ENCODE peak calls at places on chromosomes 1 and 21, in seven cellular contexts. E is epithelial cell of esophagus, W is H9, V is upper lobe of left lung, Y is AG09319, M is testis, X is bronchial epithelial cell. S is an unnamed sample.

GRCh38 chr1:8653878-8654277 is 163.6 kb downstream of the RERE start:
- DNase-seq in E (no peak), W (no peak), V (no peak), Y (no peak), M (no peak), X (no peak), S (no peak)

GRCh38 chr21:45030637-45031218 is 43.7 kb upstream of the ADARB1 start:
- DNase-seq in E (no peak), W (peak), V (no peak), Y (no peak), M (no peak), X (no peak), S (no peak)

GRCh38 chr1:202692959-202693555 is 17.2 kb downstream of the SYT2 start:
- DNase-seq in E (peak), W (peak), V (peak), Y (peak), M (peak), X (peak), S (no peak)

GRCh38 chr21:29018540-29018939 is 609 bp downstream of the RWDD2B start:
- DNase-seq in E (peak), W (no peak), V (no peak), Y (no peak), M (no peak), X (no peak), S (no peak)

GRCh38 chr1:10064416-10065343 is 31.9 kb downstream of the UBE4B start:
- DNase-seq in E (peak), W (no peak), V (no peak), Y (no peak), M (no peak), X (peak), S (no peak)

GRCh38 chr1:10228528-10228927 is 18.2 kb downstream of the KIF1B start:
- DNase-seq in E (no peak), W (no peak), V (no peak), Y (no peak), M (no peak), X (no peak), S (no peak)

GRCh38 chr1:47930215-47930885 is 66.8 kb downstream of the TRABD2B start:
- DNase-seq in E (no peak), W (no peak), V (no peak), Y (no peak), M (no peak), X (no peak), S (no peak)

GRCh38 chr1:116510361-116510760 is 60.5 kb downstream of the CD58 start:
- DNase-seq in E (no peak), W (no peak), V (no peak), Y (no peak), M (no peak), X (no peak), S (no peak)

GRCh38 chr1:182281541-182281940 is 110.0 kb downstream of the GLUL start:
- DNase-seq in E (no peak), W (no peak), V (no peak), Y (no peak), M (no peak), X (no peak), S (no peak)

GRCh38 chr21:43740497-43741156 is 21.7 kb downstream of the PDXK start:
- DNase-seq in E (peak), W (peak), V (peak), Y (no peak), M (peak), X (peak), S (no peak)

GRCh38 chr21:41601573-41602371 is 93.8 kb upstream of the TMPRSS2 start:
- DNase-seq in E (peak), W (no peak), V (peak), Y (peak), M (no peak), X (no peak), S (peak)

GRCh38 chr21:30718239-30718909 is at the start of gene KRTAP21-3:
- DNase-seq in E (peak), W (no peak), V (no peak), Y (no peak), M (no peak), X (peak), S (no peak)

GRCh38 chr21:28884481-28884880 is 108.2 kb downstream of the LTN1 start:
- DNase-seq in E (peak), W (no peak), V (no peak), Y (no peak), M (no peak), X (no peak), S (no peak)

GRCh38 chr21:45613881-45614280 is 29.6 kb upstream of the PCBP3 start:
- DNase-seq in E (no peak), W (peak), V (no peak), Y (no peak), M (no peak), X (no peak), S (no peak)

GRCh38 chr1:43914576-43915525 is 18.8 kb upstream of the ARTN start:
- DNase-seq in E (peak), W (no peak), V (no peak), Y (no peak), M (no peak), X (peak), S (no peak)

GRCh38 chr1:40312238-40313205 is 4.6 kb downstream of the COL9A2 start:
- DNase-seq in E (peak), W (no peak), V (peak), Y (no peak), M (no peak), X (peak), S (peak)

GRCh38 chr1:155062702-155063411 is 683 bp upstream of the EFNA4 start:
- DNase-seq in E (peak), W (peak), V (peak), Y (no peak), M (peak), X (peak), S (peak)

GRCh38 chr1:21366288-21366687 is 73.6 kb upstream of the NBPF3 start:
- DNase-seq in E (peak), W (no peak), V (no peak), Y (no peak), M (no peak), X (peak), S (no peak)

GRCh38 chr21:45329261-45330074 is 41.8 kb upstream of the POFUT2 start:
- DNase-seq in E (no peak), W (no peak), V (no peak), Y (no peak), M (no peak), X (no peak), S (no peak)

GRCh38 chr1:235822685-235823084 is 44.0 kb downstream of the LYST start:
- DNase-seq in E (no peak), W (no peak), V (no peak), Y (peak), M (no peak), X (no peak), S (no peak)

GRCh38 chr21:44793269-44794030 is 8.2 kb downstream of the UBE2G2 start:
- DNase-seq in E (peak), W (peak), V (peak), Y (no peak), M (peak), X (peak), S (no peak)

GRCh38 chr1:18481190-18481920 is 625 bp downstream of the KLHDC7A start:
- DNase-seq in E (no peak), W (peak), V (no peak), Y (no peak), M (no peak), X (no peak), S (no peak)

GRCh38 chr1:109248797-109249629 is at the start of gene CELSR2:
- DNase-seq in E (peak), W (peak), V (peak), Y (no peak), M (peak), X (no peak), S (peak)

GRCh38 chr1:155013632-155014031 is 11.0 kb downstream of the ZBTB7B start:
- DNase-seq in E (no peak), W (no peak), V (no peak), Y (no peak), M (no peak), X (no peak), S (no peak)

GRCh38 chr1:197017558-197018146 is 40.3 kb downstream of the CFHR5 start:
- DNase-seq in E (no peak), W (no peak), V (no peak), Y (no peak), M (no peak), X (no peak), S (no peak)

GRCh38 chr1:11617314-11617713 is 36.9 kb downstream of the FBXO2 start:
- DNase-seq in E (peak), W (no peak), V (no peak), Y (no peak), M (no peak), X (no peak), S (no peak)

GRCh38 chr1:74480068-74480467 is 32.3 kb downstream of the LRRC53 start:
- DNase-seq in E (no peak), W (no peak), V (no peak), Y (no peak), M (no peak), X (no peak), S (no peak)

GRCh38 chr1:41880951-41881885 is 37.5 kb downstream of the HIVEP3 start:
- DNase-seq in E (no peak), W (no peak), V (no peak), Y (no peak), M (no peak), X (no peak), S (no peak)

GRCh38 chr1:41878911-41879310 is 39.8 kb downstream of the HIVEP3 start:
- DNase-seq in E (no peak), W (no peak), V (no peak), Y (no peak), M (no peak), X (no peak), S (no peak)

GRCh38 chr1:41880261-41880660 is 38.5 kb downstream of the HIVEP3 start:
- DNase-seq in E (no peak), W (no peak), V (no peak), Y (no peak), M (no peak), X (no peak), S (no peak)

GRCh38 chr1:41876533-41877445 is 41.9 kb downstream of the HIVEP3 start:
- DNase-seq in E (no peak), W (no peak), V (no peak), Y (no peak), M (peak), X (no peak), S (no peak)

DNA sequence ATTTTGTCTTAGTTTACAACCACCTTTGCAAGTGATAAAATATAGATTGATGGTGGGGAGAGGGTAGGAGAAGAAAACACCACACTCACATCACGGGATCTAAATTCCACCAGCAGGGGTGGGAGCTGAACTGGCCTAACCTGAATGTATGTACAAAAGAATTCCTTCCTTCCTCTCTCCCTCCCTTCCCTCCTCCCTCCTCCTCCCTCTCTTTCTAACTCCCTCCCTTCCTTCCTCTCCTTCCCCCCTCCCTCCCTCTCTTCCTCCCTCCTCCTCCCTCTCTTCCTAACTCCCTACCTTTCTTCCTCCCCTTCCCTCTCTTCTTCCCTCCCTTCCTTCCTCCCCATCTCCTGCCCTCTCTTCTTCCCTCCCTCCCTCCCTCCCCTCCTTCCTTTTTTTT is 40.2 kb downstream of the HIVEP3 start:
- DNase-seq in E (no peak), W (no peak), V (no peak), Y (no peak), M (no peak), X (no peak), S (no peak)
- TF ChIP-seq CTCF in E (no peak), W (peak), V (no peak), Y (no peak), M (no peak), X (no peak), S (no peak)

DNA sequence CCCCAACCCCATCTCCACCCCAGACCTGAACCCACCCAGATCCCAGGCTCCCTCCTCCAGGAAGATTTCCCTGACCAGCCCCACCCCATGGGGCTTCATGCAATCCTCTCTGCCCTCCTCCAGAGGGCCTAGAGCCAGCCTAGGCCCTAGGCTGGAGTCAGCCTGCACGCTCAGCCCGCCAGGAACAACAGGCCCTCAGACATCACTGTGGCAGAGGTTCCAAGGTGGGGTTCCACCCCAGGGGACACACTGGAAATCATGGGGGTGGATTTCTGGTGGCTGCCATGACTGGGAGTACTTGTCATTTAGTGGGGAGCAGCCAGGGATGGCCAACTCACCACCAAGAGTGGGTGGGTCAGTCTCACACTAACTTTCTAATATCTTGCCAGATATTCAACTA is 122.0 kb downstream of the GLIS1 start:
- DNase-seq in E (no peak), W (peak), V (peak), Y (no peak), M (peak), X (no peak), S (no peak)
- TF ChIP-seq CTCF in E (peak), W (peak), V (no peak), Y (no peak), M (no peak), X (no peak), S (no peak)

GRCh38 chr1:101136739-101137138 is 100.1 kb upstream of the S1PR1 start:
- DNase-seq in E (no peak), W (no peak), V (no peak), Y (no peak), M (no peak), X (no peak), S (no peak)
- TF ChIP-seq CTCF in E (no peak), W (peak), V (no peak), Y (no peak), M (no peak), X (peak), S (no peak)

GRCh38 chr1:204134103-204134502 is 17.7 kb downstream of the ETNK2 start:
- DNase-seq in E (no peak), W (no peak), V (no peak), Y (no peak), M (no peak), X (no peak), S (no peak)
- TF ChIP-seq CTCF in E (no peak), W (no peak), V (no peak), Y (no peak), M (no peak), X (no peak), S (no peak)

GRCh38 chr1:15282038-15282437 is 35.0 kb downstream of the FHAD1 start:
- DNase-seq in E (no peak), W (no peak), V (no peak), Y (no peak), M (no peak), X (no peak), S (no peak)

GRCh38 chr1:15280416-15280815 is 33.4 kb downstream of the FHAD1 start:
- DNase-seq in E (no peak), W (no peak), V (no peak), Y (no peak), M (no peak), X (no peak), S (no peak)

GRCh38 chr1:15286452-15286851 is 39.4 kb downstream of the FHAD1 start:
- DNase-seq in E (no peak), W (no peak), V (no peak), Y (no peak), M (no peak), X (no peak), S (no peak)

GRCh38 chr1:15282810-15283474 is 35.9 kb downstream of the FHAD1 start:
- DNase-seq in E (peak), W (no peak), V (no peak), Y (no peak), M (no peak), X (peak), S (no peak)

DNA sequence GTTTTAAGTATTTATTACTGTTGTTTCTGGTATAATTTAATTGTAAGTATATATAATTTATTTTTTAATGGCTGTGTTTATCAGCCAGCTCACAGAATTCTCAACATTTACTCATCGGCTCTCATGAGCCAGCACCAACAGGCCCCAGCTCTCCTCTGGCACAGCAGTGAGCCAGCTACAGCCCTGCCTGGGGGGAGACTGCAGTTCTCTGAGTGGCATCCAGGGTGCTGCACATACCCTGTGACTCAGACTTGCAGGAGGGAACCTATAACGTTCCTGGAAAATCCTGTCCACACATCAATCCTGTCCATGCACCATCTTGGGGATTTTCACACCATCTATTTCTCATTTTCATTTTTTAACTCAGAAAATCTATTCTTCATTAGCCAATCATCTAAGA is 36.5 kb downstream of the FHAD1 start:
- DNase-seq in E (peak), W (no peak), V (no peak), Y (no peak), M (no peak), X (peak), S (no peak)
- TF ChIP-seq CTCF in E (peak), W (peak), V (no peak), Y (no peak), M (no peak), X (peak), S (no peak)

DNA sequence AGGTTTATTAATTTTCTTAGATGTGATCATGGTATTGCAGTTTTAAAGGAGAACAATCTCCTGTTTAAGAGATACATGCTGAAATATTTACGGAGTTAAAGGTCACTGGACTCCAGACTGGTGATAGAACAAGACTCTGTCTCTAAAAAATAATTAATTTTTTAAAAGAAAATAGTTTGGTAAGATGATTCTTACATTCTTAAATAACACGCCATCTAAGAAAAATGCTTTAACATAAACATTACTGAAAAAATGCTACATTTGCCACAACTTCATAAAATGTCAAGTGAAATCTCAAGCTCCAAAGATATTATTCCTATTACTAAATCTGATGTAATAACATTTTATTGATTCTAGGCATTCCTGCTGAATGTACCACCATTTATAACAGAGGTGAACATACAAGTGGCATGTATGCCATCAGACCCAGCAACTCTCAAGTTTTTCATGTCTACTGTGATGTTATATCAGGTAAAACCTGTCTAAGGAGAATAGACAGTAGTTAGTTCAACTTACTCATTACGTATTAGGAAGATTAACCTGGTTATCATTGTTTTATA is 4.2 kb downstream of the ANGPTL3 start:
- DNase-seq in E (no peak), W (no peak), V (no peak), Y (no peak), M (no peak), X (no peak), S (no peak)
- TF ChIP-seq CTCF in E (no peak), W (no peak), V (no peak), Y (no peak), M (no peak), X (no peak), S (no peak)

GRCh38 chr1:230909974-230910754 is 41.8 kb upstream of the C1orf198 start:
- DNase-seq in E (peak), W (no peak), V (no peak), Y (no peak), M (peak), X (no peak), S (no peak)
- TF ChIP-seq CTCF in E (no peak), W (no peak), V (no peak), Y (no peak), M (no peak), X (no peak), S (no peak)

GRCh38 chr1:56811331-56811730 is 7.9 kb downstream of the FYB2 start:
- DNase-seq in E (no peak), W (no peak), V (no peak), Y (no peak), M (no peak), X (no peak), S (no peak)

GRCh38 chr1:56803561-56804156 is 15.5 kb downstream of the FYB2 start:
- DNase-seq in E (peak), W (peak), V (peak), Y (no peak), M (peak), X (peak), S (no peak)

GRCh38 chr1:56808385-56808784 is 10.8 kb downstream of the FYB2 start:
- DNase-seq in E (no peak), W (no peak), V (no peak), Y (no peak), M (no peak), X (no peak), S (no peak)

GRCh38 chr1:56806804-56807203 is 12.4 kb downstream of the FYB2 start:
- DNase-seq in E (no peak), W (no peak), V (no peak), Y (no peak), M (peak), X (no peak), S (no peak)
- TF ChIP-seq CTCF in E (no peak), W (peak), V (no peak), Y (no peak), M (no peak), X (no peak), S (no peak)

DNA sequence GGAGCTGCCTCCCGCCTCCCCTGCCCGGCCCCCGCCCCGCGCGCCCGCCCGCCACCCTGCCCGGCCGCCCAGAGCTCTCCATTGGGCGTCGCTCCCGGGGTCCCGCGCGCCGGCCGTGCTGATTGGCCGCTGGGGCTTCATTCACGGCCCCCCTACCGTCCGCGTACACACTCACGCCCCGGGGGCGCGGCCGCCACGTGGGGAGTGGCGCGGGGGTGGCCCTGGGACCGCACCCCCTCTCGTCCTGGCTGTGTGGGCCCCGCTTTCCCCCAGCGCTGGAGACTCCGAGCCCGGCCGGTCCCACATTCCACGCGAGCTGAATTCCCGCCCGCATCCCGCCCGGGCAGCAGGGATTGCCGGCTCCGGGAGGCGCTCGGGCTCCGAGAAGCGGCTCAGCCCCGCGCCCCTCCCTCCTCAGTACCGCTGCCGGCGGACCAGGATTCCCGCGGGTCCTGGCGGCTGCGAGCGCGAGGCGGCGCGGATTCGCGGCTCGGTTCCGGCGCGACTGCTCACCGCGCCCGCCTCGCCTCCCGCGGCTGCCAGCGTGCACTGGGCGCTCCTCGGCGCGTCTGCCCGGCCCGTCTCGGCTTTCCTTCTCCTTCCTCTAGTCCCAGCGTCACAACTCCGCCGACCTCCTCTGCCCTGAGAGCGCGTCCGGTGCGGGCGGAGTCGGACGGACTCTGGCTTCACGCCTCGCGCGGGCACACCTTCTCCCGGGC is 450 bp upstream of the POU3F1 start:
- DNase-seq in E (peak), W (peak), V (peak), Y (peak), M (peak), X (peak), S (no peak)
- TF ChIP-seq CTCF in E (no peak), W (peak), V (no peak), Y (no peak), M (no peak), X (no peak), S (no peak)

S was measured in CD14-positive monocyte.